ENCODE peak calls at places on chromosomes 16 and 17, in five cellular contexts. M is thoracic aorta, Z is uterus, L is ascending aorta, R is tibial nerve. V is an unnamed sample.

GRCh38 chr16:64122177-64122576 is 999.7 kb downstream of the CDH11 start:
- DNase-seq in M (no peak), Z (no peak), L (no peak), R (no peak), V (no peak)

GRCh38 chr17:82283208-82283749 is 9.8 kb upstream of the CSNK1D start:
- DNase-seq in M (no peak), Z (peak; percentile 50), L (no peak), R (no peak), V (no peak)

GRCh38 chr17:31733326-31733725 is 125.7 kb downstream of the COPRS start:
- DNase-seq in M (no peak), Z (no peak), L (peak; percentile 12), R (no peak), V (no peak)

GRCh38 chr16:11399261-11399831 is 54.1 kb downstream of the RMI2 start:
- DNase-seq in M (no peak), Z (no peak), L (no peak), R (no peak), V (no peak)

GRCh38 chr16:70512456-70512855 is 10.9 kb downstream of the COG4 start:
- DNase-seq in M (no peak), Z (no peak), L (no peak), R (no peak), V (no peak)

GRCh38 chr17:292531-293382 is 59.9 kb downstream of the RPH3AL start:
- DNase-seq in M (no peak), Z (no peak), L (no peak), R (no peak), V (no peak)

GRCh38 chr16:24685539-24686432 is 43.7 kb upstream of the TNRC6A start:
- DNase-seq in M (peak; percentile 41), Z (peak; percentile 85), L (peak; percentile 88), R (peak; percentile 24), V (no peak)

GRCh38 chr17:60091908-60092331 is 13.2 kb upstream of the HEATR6 start:
- DNase-seq in M (no peak), Z (no peak), L (no peak), R (no peak), V (no peak)

GRCh38 chr17:59391026-59391425 is 59.6 kb downstream of the YPEL2 start:
- DNase-seq in M (no peak), Z (no peak), L (no peak), R (no peak), V (no peak)

GRCh38 chr17:73613947-73614655 is 30.1 kb downstream of the SDK2 start:
- DNase-seq in M (no peak), Z (no peak), L (no peak), R (no peak), V (no peak)

GRCh38 chr17:78224226-78225087 is 7.0 kb upstream of the TMEM235 start:
- DNase-seq in M (no peak), Z (no peak), L (no peak), R (no peak), V (no peak)

GRCh38 chr16:30137897-30138296 is 14.9 kb upstream of the MAPK3 start:
- DNase-seq in M (no peak), Z (no peak), L (no peak), R (no peak), V (no peak)

GRCh38 chr16:88066234-88066633 is 115.0 kb downstream of the BANP start:
- DNase-seq in M (no peak), Z (no peak), L (no peak), R (no peak), V (no peak)

GRCh38 chr17:21357281-21357680 is 18.9 kb upstream of the KCNJ12 start:
- DNase-seq in M (no peak), Z (no peak), L (no peak), R (no peak), V (no peak)

GRCh38 chr16:66254106-66254505 is 112.4 kb upstream of the CDH5 start:
- DNase-seq in M (no peak), Z (no peak), L (no peak), R (no peak), V (no peak)

GRCh38 chr17:7348478-7349242 is 3.3 kb upstream of the KCTD11 start:
- DNase-seq in M (no peak), Z (no peak), L (no peak), R (no peak), V (no peak)

GRCh38 chr16:59702531-59702930 is 968.4 kb upstream of the GOT2 start:
- DNase-seq in M (no peak), Z (no peak), L (no peak), R (no peak), V (no peak)

GRCh38 chr17:60077226-60077625 is 1.5 kb downstream of the HEATR6 start:
- DNase-seq in M (no peak), Z (no peak), L (no peak), R (no peak), V (no peak)

GRCh38 chr16:58044266-58045019 is 18.9 kb downstream of the MMP15 start:
- DNase-seq in M (no peak), Z (no peak), L (no peak), R (no peak), V (no peak)

GRCh38 chr16:3182608-3183444 is 5.2 kb upstream of the OR1F1 start:
- DNase-seq in M (no peak), Z (no peak), L (no peak), R (no peak), V (no peak)

GRCh38 chr17:80424261-80424660 is 9.3 kb downstream of the ENDOV start:
- DNase-seq in M (no peak), Z (no peak), L (no peak), R (no peak), V (no peak)

GRCh38 chr17:7720125-7720524 is 2.6 kb downstream of the DNAH2 start:
- DNase-seq in M (no peak), Z (no peak), L (no peak), R (no peak), V (no peak)

GRCh38 chr16:12516621-12517309 is 286.9 kb downstream of the CPPED1 start:
- DNase-seq in M (no peak), Z (no peak), L (no peak), R (no peak), V (no peak)

GRCh38 chr16:12517310-12517694 is 286.4 kb downstream of the CPPED1 start:
- DNase-seq in M (no peak), Z (no peak), L (no peak), R (no peak), V (no peak)

GRCh38 chr16:12515771-12516170 is 287.9 kb downstream of the CPPED1 start:
- DNase-seq in M (no peak), Z (no peak), L (no peak), R (no peak), V (no peak)

GRCh38 chr16:12513791-12514175 is 289.9 kb downstream of the CPPED1 start:
- DNase-seq in M (no peak), Z (no peak), L (no peak), R (no peak), V (no peak)

DNA sequence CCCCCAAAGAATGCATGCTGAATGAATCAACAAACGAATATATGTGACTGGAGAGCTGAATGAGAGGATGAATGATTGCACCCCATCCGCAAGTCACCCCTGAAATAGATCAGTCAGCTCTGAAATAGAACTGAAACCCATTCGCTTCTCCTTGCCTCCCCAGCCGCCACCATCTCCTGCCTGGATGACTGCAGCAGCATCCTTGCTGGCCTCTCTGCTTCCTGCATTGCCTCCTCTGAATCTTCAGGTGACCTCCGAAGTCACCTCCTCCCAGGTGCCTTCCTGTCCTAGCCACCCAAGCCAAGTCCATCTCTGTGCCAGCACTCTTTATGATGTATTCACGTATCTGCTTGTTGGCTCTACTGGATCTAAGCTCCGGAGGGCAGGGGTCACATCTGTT is 288.3 kb downstream of the CPPED1 start:
- DNase-seq in M (no peak), Z (no peak), L (no peak), R (no peak), V (no peak)
- TF ChIP-seq CTCF in M (no peak), Z (no peak), L (no peak), R (no peak), V (no peak)

GRCh38 chr16:76446251-76446650 is 169.1 kb downstream of the CNTNAP4 start:
- DNase-seq in M (no peak), Z (no peak), L (no peak), R (no peak), V (no peak)

GRCh38 chr16:76441886-76442285 is 164.7 kb downstream of the CNTNAP4 start:
- DNase-seq in M (no peak), Z (no peak), L (no peak), R (no peak), V (no peak)

GRCh38 chr16:76443981-76444380 is 166.8 kb downstream of the CNTNAP4 start:
- DNase-seq in M (no peak), Z (no peak), L (no peak), R (no peak), V (no peak)

GRCh38 chr16:76441391-76441790 is 164.2 kb downstream of the CNTNAP4 start:
- DNase-seq in M (no peak), Z (no peak), L (no peak), R (no peak), V (no peak)

DNA sequence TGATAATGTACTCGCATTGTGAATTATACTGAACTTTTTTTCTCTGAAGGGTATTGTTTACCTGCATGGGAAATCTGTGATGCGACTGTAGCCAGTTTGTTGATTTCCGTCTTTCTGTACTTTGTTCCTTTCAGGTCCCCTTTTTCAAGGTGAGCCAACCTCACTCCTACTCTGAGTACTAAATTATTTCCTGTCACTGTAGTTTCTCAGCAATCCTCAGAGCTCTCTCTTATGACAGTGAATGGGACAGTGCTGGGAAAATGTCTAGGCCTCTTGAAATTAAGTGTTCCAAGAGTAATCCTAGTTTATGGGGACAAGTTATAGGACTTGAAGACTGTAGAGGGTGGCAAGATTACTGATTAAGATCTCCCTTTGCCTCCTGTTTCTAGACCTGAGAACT is 167.6 kb downstream of the CNTNAP4 start:
- DNase-seq in M (no peak), Z (no peak), L (no peak), R (no peak), V (no peak)
- H3K4me1 ChIP-seq in M (no peaks in the 10 kb centered on the region), Z (no peaks in the 10 kb centered on the region), L (no peaks in the 10 kb centered on the region), R (no peaks in the 10 kb centered on the region), V (no peaks in the 10 kb centered on the region)

GRCh38 chr17:1494736-1495253 is 2.3 kb upstream of the MYO1C start:
- DNase-seq in M (no peak), Z (no peak), L (no peak), R (no peak), V (no peak)
- H3K4me3 ChIP-seq in M (no peak overlapping the region), Z (no peak overlapping the region), L (peak overlapping the region; percentile 10), R (no peak overlapping the region), V (no peak overlapping the region)

DNA sequence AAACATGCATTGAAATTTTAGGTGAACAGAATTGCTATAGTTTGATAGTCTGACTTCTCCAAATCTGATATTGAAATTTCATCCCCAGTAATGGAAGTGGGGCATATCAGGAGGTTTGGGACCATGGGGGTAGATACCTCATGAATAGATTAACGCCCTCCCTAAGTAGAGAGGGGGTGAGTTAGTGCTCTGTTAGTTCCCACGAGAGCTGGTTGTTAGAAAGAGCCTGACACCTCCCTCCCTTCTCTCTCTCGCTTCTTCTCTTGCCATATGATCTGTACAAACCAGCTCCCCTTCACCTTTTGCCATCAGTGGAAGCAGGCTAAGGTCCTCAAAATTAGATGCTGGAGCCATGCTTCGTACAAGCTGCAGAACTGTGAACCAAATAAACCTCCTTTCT is 78.8 kb downstream of the BRIP1 start:
- DNase-seq in M (no peak), Z (no peak), L (no peak), R (no peak), V (no peak)
- TF ChIP-seq CTCF in M (no peak), Z (no peak), L (no peak), R (no peak), V (no peak)

DNA sequence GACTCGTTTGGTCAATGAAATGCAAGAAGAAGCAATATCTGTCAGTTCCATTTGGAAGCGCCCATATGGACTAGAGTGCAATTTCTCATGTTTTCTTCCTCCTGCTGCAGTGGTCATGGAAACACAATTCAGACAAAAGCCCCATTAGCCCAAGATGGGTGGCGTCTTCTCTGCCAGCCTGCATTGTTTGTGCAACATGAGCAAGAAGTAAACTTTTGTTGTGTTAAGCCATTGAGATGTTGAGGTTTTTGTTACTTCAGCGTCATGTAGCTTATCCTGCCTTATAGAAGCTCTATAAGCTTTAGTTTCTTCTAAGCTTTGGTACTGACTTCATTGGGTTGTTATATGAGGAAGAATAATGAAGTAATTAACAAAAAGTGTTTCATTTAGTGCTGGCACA is 137.4 kb downstream of the NPIPB5 start:
- DNase-seq in M (no peak), Z (no peak), L (no peak), R (no peak), V (no peak)
- H3K4me1 ChIP-seq in M (no peaks in the 10 kb centered on the region), Z (no peaks in the 10 kb centered on the region), L (no peaks in the 10 kb centered on the region), R (no peaks in the 10 kb centered on the region), V (no peaks in the 10 kb centered on the region)

V was measured in lung.